ENCODE peak calls at places on chromosomes 5 and 9, in seven cellular contexts. D, A, G, Y, N, W and K are unnamed samples.

GRCh38 chr9:20683351-20684034 is 566 bp upstream of the FOCAD start:
- DNase-seq in W (peak; percentile 40), A (peak; percentile 7), N (no peak), G (peak; percentile 92), Y (peak; percentile 44), D (peak; percentile 81), K (peak; percentile 69)

GRCh38 chr9:99822096-99822595 is 461 bp downstream of the NR4A3 start:
- DNase-seq in G (no peak), N (no peak), W (no peak), A (peak; percentile 39), D (no peak), Y (no peak), K (peak; percentile 53)

GRCh38 chr9:137194909-137195308 is 5.6 kb downstream of the TPRN start:
- DNase-seq in Y (no peak), W (peak; percentile 78), G (no peak), A (no peak), N (no peak), D (no peak), K (no peak)

GRCh38 chr5:178380541-178381074 is 148.0 kb upstream of the PHYKPL start:
- DNase-seq in W (no peak), D (no peak), A (no peak), G (no peak), Y (no peak), N (no peak), K (no peak)

GRCh38 chr9:32968101-32969011 is 33.1 kb downstream of the APTX start:
- DNase-seq in W (peak; percentile 29), A (peak; percentile 53), N (peak; percentile 22), Y (peak; percentile 59), D (peak; percentile 54), G (no peak), K (peak; percentile 64)

GRCh38 chr9:89639367-89639795 is 34.6 kb downstream of the GADD45G start:
- DNase-seq in Y (no peak), D (no peak), N (no peak), A (no peak), W (no peak), G (peak; percentile 93), K (no peak)

GRCh38 chr9:72292874-72293607 is 72.0 kb downstream of the ZFAND5 start:
- DNase-seq in N (no peak), A (no peak), G (no peak), D (peak; percentile 14), W (peak; percentile 21), Y (no peak), K (no peak)

GRCh38 chr5:36264202-36264760 is 22.6 kb upstream of the NADK2 start:
- DNase-seq in W (no peak), D (no peak), A (no peak), Y (no peak), G (no peak), N (no peak), K (no peak)

GRCh38 chr5:154676508-154676907 is 78.7 kb upstream of the LARP1 start:
- DNase-seq in A (no peak), N (no peak), D (no peak), G (no peak), Y (no peak), W (no peak), K (no peak)